ENCODE peak calls at places on chromosomes 7 and 10, in ten cellular contexts. U is PC-9; L is CD8-positive, alpha-beta T cell; F is neural progenitor cell; Z is Caco-2; M is adrenal gland; T is psoas muscle; Q is thoracic aorta; J is Peyer's patch; D is ovary. W is an unnamed sample. For H3K4me1, the result is how much of the 10 kb centered on the place peaks cover.

GRCh38 chr7:137999496-138000080 is 2.3 kb downstream of the CREB3L2 start:
- DNase-seq in Z (no peak), L (no peak), J (no peak), M (no peak), U (no peak), T (no peak), D (no peak), F (no peak), Q (no peak), W (no peak)

GRCh38 chr10:93123766-93124165 is 50.1 kb downstream of the CYP26A1 start:
- DNase-seq in D (no peak), T (no peak), M (no peak), U (no peak), Q (no peak), Z (no peak), J (no peak), F (no peak), L (no peak), W (no peak)

GRCh38 chr10:21146446-21146789 is 249.3 kb upstream of the NEBL start:
- DNase-seq in Z (no peak), F (no peak), T (no peak), L (no peak), Q (no peak), M (no peak), U (no peak), J (no peak), D (no peak), W (no peak)

GRCh38 chr10:69051303-69051702 is 36.6 kb upstream of the SRGN start:
- DNase-seq in L (no peak), M (peak), J (no peak), U (no peak), D (no peak), Q (no peak), Z (no peak), T (no peak), F (no peak), W (no peak)

GRCh38 chr7:101792051-101792651 is 25.3 kb upstream of the CUX1 start:
- DNase-seq in J (no peak), F (no peak), D (peak), T (peak), Q (no peak), L (no peak), Z (no peak), U (peak), M (no peak), W (peak)

GRCh38 chr7:149719050-149719899 is 54.1 kb downstream of the ZNF467 start:
- DNase-seq in J (no peak), U (no peak), F (no peak), D (no peak), M (no peak), Z (no peak), Q (no peak), T (no peak), L (peak), W (no peak)

GRCh38 chr7:21123586-21123985 is 304.3 kb upstream of the SP4 start:
- DNase-seq in U (no peak), Q (no peak), J (no peak), T (no peak), L (no peak), D (no peak), F (no peak), M (no peak), Z (no peak), W (no peak)

GRCh38 chr10:80187465-80188409 is 17.6 kb downstream of the ANXA11 start:
- DNase-seq in M (no peak), L (peak), T (no peak), J (peak), D (peak), U (no peak), Q (no peak), Z (no peak), F (no peak), W (no peak)

GRCh38 chr7:124781907-124782306 is 16.3 kb upstream of the GPR37 start:
- DNase-seq in M (no peak), Z (no peak), T (no peak), F (no peak), U (no peak), L (no peak), D (no peak), J (no peak), Q (no peak), W (no peak)

GRCh38 chr10:71419750-71420149 is 23.0 kb downstream of the CDH23 start:
- DNase-seq in F (no peak), U (no peak), T (no peak), L (no peak), D (no peak), Q (no peak), M (no peak), J (no peak), Z (no peak), W (no peak)

GRCh38 chr10:128078136-128078969 is 47.9 kb downstream of the MKI67 start:
- DNase-seq in J (no peak), M (no peak), L (no peak), Z (peak), D (no peak), Q (no peak), F (peak), U (peak), T (no peak), W (peak)

GRCh38 chr7:21867816-21868646 is 77.7 kb downstream of the CDCA7L start:
- DNase-seq in L (no peak), D (no peak), U (no peak), M (no peak), F (no peak), Z (no peak), T (no peak), Q (no peak), J (no peak), W (no peak)

GRCh38 chr7:152336754-152337368 is 98.9 kb downstream of the KMT2C start:
- DNase-seq in L (peak), F (peak), J (no peak), Q (no peak), D (no peak), U (no peak), Z (peak), M (peak), T (no peak), W (peak)

GRCh38 chr10:122565766-122566206 is 5.2 kb downstream of the DMBT1 start:
- DNase-seq in Q (peak), J (peak), Z (peak), U (peak), T (peak), F (peak), D (peak), L (peak), M (peak), W (peak)

GRCh38 chr7:34011017-34011680 is 105.8 kb downstream of the BMPER start:
- DNase-seq in T (no peak), J (no peak), Z (no peak), M (no peak), U (no peak), F (no peak), D (no peak), Q (no peak), L (no peak), W (no peak)

GRCh38 chr10:110074986-110075664 is 67.3 kb downstream of the ADD3 start:
- DNase-seq in T (no peak), D (no peak), F (no peak), U (no peak), M (no peak), J (no peak), L (no peak), Q (no peak), Z (no peak), W (no peak)

GRCh38 chr7:127913686-127914085 is 117.6 kb downstream of the LRRC4 start:
- DNase-seq in Q (no peak), J (no peak), T (no peak), F (no peak), U (no peak), D (no peak), Z (no peak), M (no peak), L (no peak), W (no peak)

GRCh38 chr10:99742240-99742639 is 10.2 kb downstream of the CUTC start:
- DNase-seq in D (no peak), M (no peak), L (no peak), Q (no peak), J (no peak), U (no peak), T (no peak), Z (no peak), F (no peak), W (no peak)

GRCh38 chr7:26684447-26684846 is 179.9 kb downstream of the SKAP2 start:
- DNase-seq in J (no peak), Q (no peak), T (no peak), D (no peak), U (no peak), Z (no peak), M (no peak), F (no peak), L (no peak), W (no peak)

GRCh38 chr7:151252961-151253691 is 4.6 kb upstream of the SMARCD3 start:
- DNase-seq in T (peak), L (no peak), Z (no peak), Q (no peak), U (no peak), D (no peak), M (peak), J (no peak), F (peak), W (no peak)

GRCh38 chr7:38429057-38429456 is 155.6 kb upstream of the TARP start:
- DNase-seq in F (no peak), Z (no peak), M (no peak), L (no peak), D (no peak), U (no peak), T (no peak), Q (no peak), J (no peak), W (no peak)
- H3K4me1 ChIP-seq in F (under half), Z (under half), M (under half), L (under half), D (under half), U (under half), T (under half), Q (under half), J (under half), W (under half)

GRCh38 chr10:13099144-13099665 is 758 bp upstream of the OPTN start:
- DNase-seq in U (peak), M (peak), Z (peak), T (peak), L (peak), J (peak), F (peak), D (peak), Q (no peak), W (peak)
- TF ChIP-seq CTCF in U (no peak), M (peak), Z (peak), T (peak), L (no peak), J (no peak), F (peak), D (peak), Q (no peak), W (peak)

GRCh38 chr7:100544949-100545635 is 6.1 kb downstream of the AGFG2 start:
- DNase-seq in Q (no peak), L (no peak), T (no peak), F (no peak), J (no peak), U (peak), Z (peak), D (no peak), M (peak), W (no peak)

GRCh38 chr7:100546129-100546867 is 7.3 kb downstream of the AGFG2 start:
- DNase-seq in T (no peak), Z (no peak), Q (no peak), J (no peak), M (no peak), F (no peak), U (peak), D (no peak), L (no peak), W (no peak)

GRCh38 chr7:100546868-100547800 is 8.1 kb downstream of the AGFG2 start:
- DNase-seq in T (no peak), J (no peak), L (no peak), U (no peak), M (no peak), D (no peak), F (no peak), Z (no peak), Q (no peak), W (no peak)

GRCh38 chr7:100544386-100544785 is 5.4 kb downstream of the AGFG2 start:
- DNase-seq in L (no peak), T (no peak), D (no peak), M (no peak), Q (no peak), U (no peak), Z (no peak), F (no peak), J (no peak), W (no peak)

GRCh38 chr7:100545636-100546128 is 6.7 kb downstream of the AGFG2 start:
- DNase-seq in T (no peak), F (peak), Q (peak), D (peak), U (peak), M (peak), Z (peak), J (no peak), L (peak), W (peak)
- H3K4me1 ChIP-seq in T (under half), F (under half), Q (half or more), D (under half), U (half or more), M (half or more), Z (half or more), J (half or more), L (half or more), W (under half)

GRCh38 chr7:158406364-158406763 is 181.3 kb downstream of the PTPRN2 start:
- DNase-seq in M (no peak), U (no peak), J (peak), D (no peak), Z (no peak), Q (no peak), T (no peak), L (no peak), F (no peak), W (no peak)

GRCh38 chr7:158409120-158409519 is 178.5 kb downstream of the PTPRN2 start:
- DNase-seq in J (peak), T (no peak), U (no peak), D (no peak), M (no peak), F (no peak), L (no peak), Z (no peak), Q (no peak), W (no peak)

GRCh38 chr7:158406817-158407216 is 180.8 kb downstream of the PTPRN2 start:
- DNase-seq in D (no peak), T (no peak), Q (no peak), F (no peak), J (peak), Z (peak), M (no peak), U (no peak), L (no peak), W (no peak)

GRCh38 chr7:158409816-158410330 is 177.8 kb downstream of the PTPRN2 start:
- DNase-seq in U (no peak), Z (no peak), L (no peak), T (no peak), J (peak), D (no peak), Q (no peak), M (no peak), F (no peak), W (no peak)

DNA sequence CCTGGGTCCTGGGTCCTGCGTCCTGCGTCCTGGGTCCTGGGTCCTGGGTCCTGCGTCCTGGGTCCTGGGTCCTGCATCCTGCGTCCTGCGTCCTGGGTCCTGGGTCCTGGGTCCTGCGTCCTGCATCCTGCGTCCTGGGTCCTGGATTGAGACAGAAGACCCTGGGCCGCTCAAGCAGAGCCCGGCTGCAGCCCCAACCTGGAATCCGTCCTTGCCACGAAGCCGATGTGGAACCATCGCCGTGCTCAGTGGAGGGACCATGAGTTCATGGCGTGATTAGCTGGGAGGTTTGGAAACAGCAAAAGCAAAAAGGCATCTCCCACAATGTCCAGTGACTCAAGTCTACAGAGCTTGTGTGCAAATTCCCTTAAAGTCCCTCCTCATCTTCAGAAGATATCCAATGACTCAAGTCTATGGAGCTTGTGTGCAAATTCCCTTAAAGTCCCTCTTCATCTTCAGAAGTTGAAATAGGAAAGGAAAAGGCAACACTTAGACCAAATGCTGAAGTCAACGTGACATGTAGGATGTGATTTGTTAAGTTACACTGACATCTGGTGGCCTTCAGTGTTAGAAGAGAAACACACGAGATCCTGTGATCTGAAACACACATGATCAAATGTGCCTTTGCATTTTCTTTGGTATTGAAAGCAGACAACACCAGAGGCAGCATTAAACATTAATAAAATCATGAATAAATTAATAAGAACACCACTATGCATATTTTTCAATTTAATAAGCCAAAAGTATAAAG is 179.9 kb downstream of the PTPRN2 start:
- DNase-seq in T (no peak), M (no peak), U (peak), F (peak), Q (no peak), J (peak), Z (peak), L (no peak), D (no peak), W (no peak)
- TF ChIP-seq CTCF in T (no peak), M (peak), U (peak), F (peak), Q (no peak), J (no peak), Z (peak), L (no peak), D (no peak), W (peak)

GRCh38 chr7:130880668-130881067 is 146.7 kb upstream of the KLF14 start:
- DNase-seq in M (peak), J (no peak), U (no peak), F (no peak), L (no peak), Z (no peak), T (no peak), D (no peak), Q (no peak), W (no peak)
- H3K4me1 ChIP-seq in M (under half), J (under half), U (under half), F (under half), L (under half), Z (under half), T (half or more), D (under half), Q (under half), W (under half)

DNA sequence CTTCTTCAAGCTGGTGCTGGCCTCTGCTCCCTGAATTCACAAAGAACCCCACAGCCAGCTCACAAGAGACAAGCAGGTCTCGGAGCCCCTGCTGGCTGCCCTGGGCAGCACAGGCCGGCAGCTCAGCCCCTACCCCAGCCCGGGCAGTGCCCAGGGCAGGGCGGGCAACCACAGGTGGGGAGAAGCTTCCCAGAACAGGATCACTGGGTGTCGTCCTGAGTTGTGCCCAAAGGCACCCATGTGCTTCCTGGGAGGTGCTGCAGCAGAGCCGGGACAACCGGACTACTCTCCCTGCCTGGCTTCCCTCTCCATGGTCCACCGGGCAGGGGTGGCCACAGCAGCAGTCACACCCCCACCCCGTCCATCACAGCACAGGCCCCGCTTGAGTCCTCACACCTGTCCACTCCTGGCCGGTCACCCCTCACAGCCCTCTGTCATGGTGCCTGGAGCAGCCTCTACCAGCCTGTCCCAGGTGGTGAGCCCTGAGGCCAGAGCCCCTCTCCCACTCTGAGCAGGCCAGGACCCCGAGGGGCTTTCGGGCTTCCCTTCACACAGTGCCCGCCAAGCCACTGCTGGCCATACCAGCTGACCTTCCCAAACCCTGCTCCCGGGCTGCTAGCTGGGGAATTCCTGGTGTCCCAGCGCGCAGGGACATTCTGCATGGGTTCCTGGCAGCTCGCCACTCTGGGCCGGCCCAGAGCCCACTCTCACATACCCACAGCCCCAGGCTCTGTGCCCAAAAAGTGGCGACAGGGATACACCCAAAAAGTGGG is 3.1 kb downstream of the RASGEF1A start:
- DNase-seq in Z (no peak), Q (no peak), M (peak), D (peak), T (no peak), U (peak), F (peak), J (peak), L (no peak), W (no peak)
- TF ChIP-seq CTCF in Z (peak), Q (no peak), M (no peak), D (no peak), T (no peak), U (peak), F (peak), J (no peak), L (no peak), W (no peak)

W was measured in BE2C.